ENCODE peak calls at places on chromosomes 2 and 18, in four cellular contexts. One of them, this sample, is unnamed.

GRCh38 chr18:49055787-49056186 is 105.0 kb upstream of the SMAD7 start:
- DNase-seq in GM12878: peak; percentile 5
- DNase-seq in HepG2: no peak
- DNase-seq in H1: no peak
- DNase-seq in this sample: no peak

GRCh38 chr2:239735131-239735828 is 289.9 kb downstream of the NDUFA10 start:
- DNase-seq in GM12878: no peak
- DNase-seq in HepG2: peak; percentile 32
- DNase-seq in H1: no peak
- DNase-seq in this sample: no peak

GRCh38 chr2:190413421-190413820 is 5.3 kb downstream of the MFSD6 start:
- DNase-seq in GM12878: no peak
- DNase-seq in HepG2: no peak
- DNase-seq in H1: no peak
- DNase-seq in this sample: no peak

GRCh38 chr2:159060518-159060917 is 92.1 kb downstream of the TANC1 start:
- DNase-seq in HepG2: no peak
- DNase-seq in H1: no peak
- DNase-seq in GM12878: no peak
- DNase-seq in this sample: no peak

GRCh38 chr18:35122586-35123224 is 81.5 kb downstream of the MAPRE2 start:
- DNase-seq in H1: no peak
- DNase-seq in GM12878: no peak
- DNase-seq in HepG2: no peak
- DNase-seq in this sample: peak; percentile 65

GRCh38 chr2:67510745-67511144 is 113.6 kb downstream of the ETAA1 start:
- DNase-seq in GM12878: no peak
- DNase-seq in HepG2: no peak
- DNase-seq in H1: no peak
- DNase-seq in this sample: no peak

GRCh38 chr18:67359868-67360838 is 156.4 kb downstream of the DSEL start:
- DNase-seq in H1: no peak
- DNase-seq in HepG2: peak; percentile 29
- DNase-seq in GM12878: no peak
- DNase-seq in this sample: peak; percentile 20

GRCh38 chr2:236654496-236654895 is 84.9 kb downstream of the ACKR3 start:
- DNase-seq in H1: no peak
- DNase-seq in GM12878: no peak
- DNase-seq in HepG2: no peak
- DNase-seq in this sample: no peak

GRCh38 chr2:179811042-179811441 is 50.4 kb downstream of the ZNF385B start:
- DNase-seq in GM12878: no peak
- DNase-seq in HepG2: no peak
- DNase-seq in H1: no peak
- DNase-seq in this sample: no peak

GRCh38 chr2:46849080-46849715 is 66.4 kb downstream of the MCFD2 start:
- DNase-seq in GM12878: no peak
- DNase-seq in H1: no peak
- DNase-seq in HepG2: peak; percentile 38
- DNase-seq in this sample: no peak
- TF ChIP-seq TCF12 in GM12878: no peak
- TF ChIP-seq TCF12 in H1: no peak
- TF ChIP-seq TCF12 in HepG2: no peak
- TF ChIP-seq TCF12 in this sample: no peak

GRCh38 chr2:45102141-45102540 is 92.9 kb upstream of the SIX2 start:
- DNase-seq in GM12878: no peak
- DNase-seq in H1: no peak
- DNase-seq in HepG2: no peak
- DNase-seq in this sample: no peak

GRCh38 chr2:45102579-45103117 is 93.4 kb upstream of the SIX2 start:
- DNase-seq in HepG2: no peak
- DNase-seq in H1: no peak
- DNase-seq in GM12878: no peak
- DNase-seq in this sample: no peak

GRCh38 chr2:45093181-45093580 is 83.9 kb upstream of the SIX2 start:
- DNase-seq in H1: no peak
- DNase-seq in HepG2: no peak
- DNase-seq in GM12878: no peak
- DNase-seq in this sample: no peak

DNA sequence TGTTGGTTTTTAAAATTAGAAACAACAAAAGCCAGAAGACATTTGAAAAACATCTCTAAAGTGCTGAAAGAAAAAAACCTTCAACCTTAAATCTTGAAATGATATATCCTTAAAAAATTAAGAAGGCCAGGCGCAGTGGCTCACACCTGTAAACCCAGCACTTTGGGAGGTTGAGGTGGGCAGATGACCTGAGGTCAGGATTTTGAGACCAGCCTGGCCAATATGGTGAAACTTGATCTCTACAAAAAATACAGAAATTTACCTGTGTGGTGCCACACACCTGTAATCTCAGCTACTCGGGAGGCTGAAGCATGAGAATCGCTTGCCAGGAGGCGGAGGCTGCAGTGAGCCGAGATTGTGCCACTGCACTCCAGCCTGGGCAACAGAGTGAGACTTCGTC is 87.7 kb upstream of the SIX2 start:
- DNase-seq in H1: no peak
- DNase-seq in HepG2: no peak
- DNase-seq in GM12878: no peak
- DNase-seq in this sample: no peak
- TF ChIP-seq TCF12 in H1: no peak
- TF ChIP-seq TCF12 in HepG2: no peak
- TF ChIP-seq TCF12 in GM12878: no peak
- TF ChIP-seq TCF12 in this sample: no peak

GRCh38 chr2:38146917-38147307 is 71.0 kb upstream of the CYP1B1 start:
- DNase-seq in H1: peak; percentile 57
- DNase-seq in HepG2: peak; percentile 25
- DNase-seq in GM12878: peak; percentile 78
- DNase-seq in this sample: peak; percentile 27
- TF ChIP-seq TCF12 in H1: peak; percentile 35
- TF ChIP-seq TCF12 in HepG2: no peak
- TF ChIP-seq TCF12 in GM12878: peak; percentile 88
- TF ChIP-seq TCF12 in this sample: peak; percentile 76

GRCh38 chr2:63777816-63778215 is 63.9 kb upstream of the UGP2 start:
- DNase-seq in HepG2: no peak
- DNase-seq in H1: no peak
- DNase-seq in GM12878: no peak
- DNase-seq in this sample: no peak

GRCh38 chr2:63772061-63772460 is 69.6 kb upstream of the UGP2 start:
- DNase-seq in H1: no peak
- DNase-seq in GM12878: no peak
- DNase-seq in HepG2: no peak
- DNase-seq in this sample: no peak

GRCh38 chr2:63780483-63781155 is 61.1 kb upstream of the UGP2 start:
- DNase-seq in GM12878: no peak
- DNase-seq in HepG2: no peak
- DNase-seq in H1: no peak
- DNase-seq in this sample: no peak

GRCh38 chr2:63775191-63775590 is 66.5 kb upstream of the UGP2 start:
- DNase-seq in H1: no peak
- DNase-seq in HepG2: no peak
- DNase-seq in GM12878: no peak
- DNase-seq in this sample: no peak

GRCh38 chr2:63776382-63776781 is 65.3 kb upstream of the UGP2 start:
- DNase-seq in H1: no peak
- DNase-seq in GM12878: no peak
- DNase-seq in HepG2: peak; percentile 32
- DNase-seq in this sample: no peak
- TF ChIP-seq TCF12 in H1: no peak
- TF ChIP-seq TCF12 in GM12878: no peak
- TF ChIP-seq TCF12 in HepG2: no peak
- TF ChIP-seq TCF12 in this sample: no peak

DNA sequence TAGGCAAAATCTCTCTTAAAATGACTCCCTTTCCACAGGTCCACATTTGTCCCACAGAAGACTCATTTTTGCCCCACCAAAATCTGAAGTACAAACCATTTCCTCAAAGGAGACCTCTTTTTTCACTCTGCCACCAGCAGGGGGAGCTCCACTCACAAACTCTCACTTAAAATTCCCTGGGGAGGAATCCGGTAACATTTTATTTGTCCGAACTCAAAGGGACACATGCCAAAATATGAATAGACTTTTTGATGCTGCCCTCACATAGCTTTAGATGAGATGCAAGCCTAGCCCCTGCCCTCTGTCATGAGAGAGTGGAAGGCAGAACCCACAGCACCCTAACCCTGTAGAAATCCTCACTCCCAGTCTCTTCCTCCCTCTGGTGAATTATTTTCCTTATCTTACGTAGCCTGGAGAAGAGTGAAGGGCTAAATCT is 57.1 kb downstream of the RMDN2 start:
- DNase-seq in GM12878: peak; percentile 30
- DNase-seq in H1: no peak
- DNase-seq in HepG2: peak; percentile 60
- DNase-seq in this sample: peak; percentile 60
- TF ChIP-seq TCF12 in GM12878: no peak
- TF ChIP-seq TCF12 in H1: no peak
- TF ChIP-seq TCF12 in HepG2: no peak
- TF ChIP-seq TCF12 in this sample: no peak

DNA sequence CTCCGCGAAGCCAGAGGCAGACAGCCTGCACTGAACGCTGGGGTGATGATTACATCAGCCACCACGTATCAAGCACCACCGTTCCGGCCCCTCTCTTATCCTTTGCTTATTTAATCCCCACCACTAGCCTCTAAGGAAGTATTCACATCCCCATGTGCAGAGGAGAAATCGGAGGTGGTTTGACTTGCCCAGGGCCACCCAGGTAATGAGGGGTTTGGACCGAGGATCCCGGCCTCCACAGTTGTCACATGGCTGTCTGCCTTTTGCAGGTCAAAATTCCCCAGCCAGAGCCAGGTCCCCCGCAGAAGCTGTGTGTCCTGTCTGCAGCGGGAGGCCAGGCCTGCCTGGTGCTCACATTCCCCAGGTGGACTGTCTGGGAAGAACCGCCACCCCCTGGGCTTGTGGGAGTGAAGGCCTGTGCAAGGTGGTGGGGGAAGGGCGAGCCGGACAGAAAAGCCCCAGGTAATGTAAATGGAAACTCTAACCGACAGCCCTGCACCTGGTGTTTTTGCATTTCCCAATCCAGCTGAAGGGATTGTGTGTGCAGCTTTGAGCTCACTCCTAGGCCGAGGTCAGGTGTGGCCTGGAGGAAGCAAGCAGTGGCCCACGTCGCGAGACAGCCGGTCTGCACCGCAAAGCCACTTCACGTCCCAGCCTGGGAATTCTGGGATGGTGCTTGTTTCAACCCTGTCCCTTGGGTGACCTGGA is 108.5 kb upstream of the ID2 start:
- DNase-seq in GM12878: no peak
- DNase-seq in HepG2: peak; percentile 47
- DNase-seq in H1: no peak
- DNase-seq in this sample: no peak
- TF ChIP-seq TCF12 in GM12878: no peak
- TF ChIP-seq TCF12 in HepG2: no peak
- TF ChIP-seq TCF12 in H1: peak; percentile 76
- TF ChIP-seq TCF12 in this sample: no peak

This sample was measured in SK-N-SH.